ENCODE peak calls at places on chromosomes 11 and 22, in eight cellular contexts. One of them, this sample, is unnamed.

GRCh38 chr22:30609260-30610185 is 2.5 kb downstream of the TCN2 start:
- DNase-seq in adrenal gland: peak
- DNase-seq in lower leg skin: no peak
- DNase-seq in HepG2: no peak
- DNase-seq in stomach: peak
- DNase-seq in HCT116: no peak
- DNase-seq in uterus: peak
- DNase-seq in IMR-90: peak
- DNase-seq in this sample: no peak

GRCh38 chr11:118074785-118075184 is 2.1 kb upstream of the TMPRSS4 start:
- DNase-seq in adrenal gland: no peak
- DNase-seq in lower leg skin: no peak
- DNase-seq in HepG2: no peak
- DNase-seq in stomach: peak
- DNase-seq in HCT116: no peak
- DNase-seq in uterus: no peak
- DNase-seq in IMR-90: no peak
- DNase-seq in this sample: no peak

GRCh38 chr11:15159085-15159484 is 44.4 kb downstream of the INSC start:
- DNase-seq in adrenal gland: no peak
- DNase-seq in lower leg skin: no peak
- DNase-seq in HepG2: no peak
- DNase-seq in stomach: no peak
- DNase-seq in HCT116: peak
- DNase-seq in uterus: no peak
- DNase-seq in IMR-90: peak
- DNase-seq in this sample: no peak

GRCh38 chr11:15309296-15309695 is 194.6 kb downstream of the INSC start:
- DNase-seq in adrenal gland: no peak
- DNase-seq in lower leg skin: no peak
- DNase-seq in HepG2: no peak
- DNase-seq in stomach: no peak
- DNase-seq in HCT116: no peak
- DNase-seq in uterus: no peak
- DNase-seq in IMR-90: no peak
- DNase-seq in this sample: no peak

GRCh38 chr11:132202621-132203020 is 832.2 kb downstream of the NTM start:
- DNase-seq in adrenal gland: no peak
- DNase-seq in lower leg skin: no peak
- DNase-seq in HepG2: no peak
- DNase-seq in stomach: no peak
- DNase-seq in HCT116: no peak
- DNase-seq in uterus: no peak
- DNase-seq in IMR-90: peak
- DNase-seq in this sample: no peak

GRCh38 chr11:111680486-111681175 is 78.4 kb downstream of the SIK2 start:
- DNase-seq in adrenal gland: no peak
- DNase-seq in lower leg skin: no peak
- DNase-seq in HepG2: no peak
- DNase-seq in stomach: no peak
- DNase-seq in HCT116: no peak
- DNase-seq in uterus: no peak
- DNase-seq in IMR-90: no peak
- DNase-seq in this sample: no peak

GRCh38 chr22:35480143-35480542 is 60.5 kb upstream of the RASD2 start:
- DNase-seq in adrenal gland: peak
- DNase-seq in lower leg skin: no peak
- DNase-seq in HepG2: no peak
- DNase-seq in stomach: peak
- DNase-seq in HCT116: no peak
- DNase-seq in uterus: peak
- DNase-seq in IMR-90: peak
- DNase-seq in this sample: no peak

GRCh38 chr22:25564979-25565677 is 653 bp downstream of the GRK3 start:
- DNase-seq in adrenal gland: no peak
- DNase-seq in lower leg skin: peak
- DNase-seq in HepG2: no peak
- DNase-seq in stomach: no peak
- DNase-seq in HCT116: no peak
- DNase-seq in uterus: peak
- DNase-seq in IMR-90: no peak
- DNase-seq in this sample: no peak

GRCh38 chr11:68839953-68840641 is 1.6 kb downstream of the CPT1A start:
- DNase-seq in adrenal gland: no peak
- DNase-seq in lower leg skin: no peak
- DNase-seq in HepG2: no peak
- DNase-seq in stomach: no peak
- DNase-seq in HCT116: no peak
- DNase-seq in uterus: no peak
- DNase-seq in IMR-90: peak
- DNase-seq in this sample: no peak

GRCh38 chr11:11856638-11857037 is 14.9 kb downstream of the USP47 start:
- DNase-seq in adrenal gland: no peak
- DNase-seq in lower leg skin: no peak
- DNase-seq in HepG2: no peak
- DNase-seq in stomach: no peak
- DNase-seq in HCT116: no peak
- DNase-seq in uterus: no peak
- DNase-seq in IMR-90: no peak
- DNase-seq in this sample: no peak

GRCh38 chr22:19766506-19767426 is 6.2 kb downstream of the TBX1 start:
- DNase-seq in adrenal gland: peak
- DNase-seq in lower leg skin: no peak
- DNase-seq in HepG2: no peak
- DNase-seq in stomach: peak
- DNase-seq in HCT116: peak
- DNase-seq in uterus: no peak
- DNase-seq in IMR-90: no peak
- DNase-seq in this sample: no peak

GRCh38 chr22:23376256-23376655 is 195.9 kb downstream of the BCR start:
- DNase-seq in adrenal gland: no peak
- DNase-seq in lower leg skin: peak
- DNase-seq in HepG2: peak
- DNase-seq in stomach: no peak
- DNase-seq in HCT116: peak
- DNase-seq in uterus: no peak
- DNase-seq in IMR-90: no peak
- DNase-seq in this sample: no peak
- TF ChIP-seq CTCF in adrenal gland: no peak
- TF ChIP-seq CTCF in lower leg skin: no peak
- TF ChIP-seq CTCF in HepG2: peak
- TF ChIP-seq CTCF in stomach: no peak
- TF ChIP-seq CTCF in HCT116: peak
- TF ChIP-seq CTCF in uterus: no peak
- TF ChIP-seq CTCF in IMR-90: peak
- TF ChIP-seq CTCF in this sample: no peak

GRCh38 chr11:109130910-109131309 is 291.1 kb upstream of the C11orf87 start:
- DNase-seq in adrenal gland: no peak
- DNase-seq in lower leg skin: no peak
- DNase-seq in HepG2: no peak
- DNase-seq in stomach: no peak
- DNase-seq in HCT116: no peak
- DNase-seq in uterus: no peak
- DNase-seq in IMR-90: no peak
- DNase-seq in this sample: no peak
- H3K4me3 ChIP-seq in adrenal gland: no peak
- H3K4me3 ChIP-seq in lower leg skin: no peak
- H3K4me3 ChIP-seq in HepG2: no peak
- H3K4me3 ChIP-seq in stomach: no peak
- H3K4me3 ChIP-seq in HCT116: no peak
- H3K4me3 ChIP-seq in uterus: no peak
- H3K4me3 ChIP-seq in IMR-90: no peak
- H3K4me3 ChIP-seq in this sample: no peak

GRCh38 chr22:42585096-42585495 is 29.6 kb downstream of the POLDIP3 start:
- DNase-seq in adrenal gland: no peak
- DNase-seq in lower leg skin: no peak
- DNase-seq in HepG2: no peak
- DNase-seq in stomach: no peak
- DNase-seq in HCT116: no peak
- DNase-seq in uterus: no peak
- DNase-seq in IMR-90: no peak
- DNase-seq in this sample: no peak

GRCh38 chr22:42577623-42578240 is 24.0 kb downstream of the SERHL2 start:
- DNase-seq in adrenal gland: peak
- DNase-seq in lower leg skin: no peak
- DNase-seq in HepG2: no peak
- DNase-seq in stomach: no peak
- DNase-seq in HCT116: no peak
- DNase-seq in uterus: no peak
- DNase-seq in IMR-90: no peak
- DNase-seq in this sample: no peak

GRCh38 chr22:42584364-42584940 is 30.2 kb downstream of the POLDIP3 start:
- DNase-seq in adrenal gland: no peak
- DNase-seq in lower leg skin: no peak
- DNase-seq in HepG2: no peak
- DNase-seq in stomach: no peak
- DNase-seq in HCT116: no peak
- DNase-seq in uterus: no peak
- DNase-seq in IMR-90: no peak
- DNase-seq in this sample: no peak

GRCh38 chr22:42582987-42583386 is 29.2 kb downstream of the SERHL2 start:
- DNase-seq in adrenal gland: no peak
- DNase-seq in lower leg skin: no peak
- DNase-seq in HepG2: no peak
- DNase-seq in stomach: no peak
- DNase-seq in HCT116: no peak
- DNase-seq in uterus: no peak
- DNase-seq in IMR-90: no peak
- DNase-seq in this sample: no peak

GRCh38 chr22:42581762-42582716 is 28.3 kb downstream of the SERHL2 start:
- DNase-seq in adrenal gland: peak
- DNase-seq in lower leg skin: peak
- DNase-seq in HepG2: peak
- DNase-seq in stomach: peak
- DNase-seq in HCT116: peak
- DNase-seq in uterus: peak
- DNase-seq in IMR-90: peak
- DNase-seq in this sample: no peak
- TF ChIP-seq POLR2A in adrenal gland: peak
- TF ChIP-seq POLR2A in lower leg skin: no peak
- TF ChIP-seq POLR2A in HepG2: peak
- TF ChIP-seq POLR2A in stomach: no peak
- TF ChIP-seq POLR2A in HCT116: peak
- TF ChIP-seq POLR2A in uterus: peak
- TF ChIP-seq POLR2A in IMR-90: peak
- TF ChIP-seq POLR2A in this sample: peak

GRCh38 chr11:64089915-64090810 is 54.4 kb downstream of the FLRT1 start:
- DNase-seq in adrenal gland: no peak
- DNase-seq in lower leg skin: no peak
- DNase-seq in HepG2: no peak
- DNase-seq in stomach: no peak
- DNase-seq in HCT116: no peak
- DNase-seq in uterus: no peak
- DNase-seq in IMR-90: no peak
- DNase-seq in this sample: no peak

GRCh38 chr11:64089493-64089892 is 53.8 kb downstream of the FLRT1 start:
- DNase-seq in adrenal gland: no peak
- DNase-seq in lower leg skin: no peak
- DNase-seq in HepG2: no peak
- DNase-seq in stomach: no peak
- DNase-seq in HCT116: no peak
- DNase-seq in uterus: no peak
- DNase-seq in IMR-90: no peak
- DNase-seq in this sample: no peak

GRCh38 chr11:64092761-64093136 is 57.0 kb downstream of the FLRT1 start:
- DNase-seq in adrenal gland: no peak
- DNase-seq in lower leg skin: no peak
- DNase-seq in HepG2: peak
- DNase-seq in stomach: no peak
- DNase-seq in HCT116: no peak
- DNase-seq in uterus: no peak
- DNase-seq in IMR-90: no peak
- DNase-seq in this sample: no peak

GRCh38 chr11:64092119-64092760 is 56.5 kb downstream of the FLRT1 start:
- DNase-seq in adrenal gland: no peak
- DNase-seq in lower leg skin: no peak
- DNase-seq in HepG2: no peak
- DNase-seq in stomach: no peak
- DNase-seq in HCT116: no peak
- DNase-seq in uterus: no peak
- DNase-seq in IMR-90: no peak
- DNase-seq in this sample: no peak

GRCh38 chr11:64090811-64091516 is 55.2 kb downstream of the FLRT1 start:
- DNase-seq in adrenal gland: no peak
- DNase-seq in lower leg skin: no peak
- DNase-seq in HepG2: no peak
- DNase-seq in stomach: no peak
- DNase-seq in HCT116: no peak
- DNase-seq in uterus: no peak
- DNase-seq in IMR-90: peak
- DNase-seq in this sample: no peak
- TF ChIP-seq CTCF in adrenal gland: no peak
- TF ChIP-seq CTCF in lower leg skin: no peak
- TF ChIP-seq CTCF in HepG2: peak
- TF ChIP-seq CTCF in stomach: no peak
- TF ChIP-seq CTCF in HCT116: peak
- TF ChIP-seq CTCF in uterus: no peak
- TF ChIP-seq CTCF in IMR-90: no peak
- TF ChIP-seq CTCF in this sample: no peak

GRCh38 chr11:77138106-77138649 is 10.1 kb downstream of the MYO7A start:
- DNase-seq in adrenal gland: no peak
- DNase-seq in lower leg skin: no peak
- DNase-seq in HepG2: no peak
- DNase-seq in stomach: no peak
- DNase-seq in HCT116: no peak
- DNase-seq in uterus: no peak
- DNase-seq in IMR-90: no peak
- DNase-seq in this sample: no peak
- H3K4me3 ChIP-seq in adrenal gland: no peak
- H3K4me3 ChIP-seq in lower leg skin: no peak
- H3K4me3 ChIP-seq in HepG2: no peak
- H3K4me3 ChIP-seq in stomach: no peak
- H3K4me3 ChIP-seq in HCT116: no peak
- H3K4me3 ChIP-seq in uterus: no peak
- H3K4me3 ChIP-seq in IMR-90: no peak
- H3K4me3 ChIP-seq in this sample: no peak

GRCh38 chr22:21632237-21632895 is at the start of gene CCDC116:
- DNase-seq in adrenal gland: no peak
- DNase-seq in lower leg skin: no peak
- DNase-seq in HepG2: peak
- DNase-seq in stomach: peak
- DNase-seq in HCT116: no peak
- DNase-seq in uterus: no peak
- DNase-seq in IMR-90: no peak
- DNase-seq in this sample: no peak
- TF ChIP-seq POLR2A in adrenal gland: no peak
- TF ChIP-seq POLR2A in lower leg skin: no peak
- TF ChIP-seq POLR2A in HepG2: peak
- TF ChIP-seq POLR2A in stomach: no peak
- TF ChIP-seq POLR2A in HCT116: peak
- TF ChIP-seq POLR2A in uterus: no peak
- TF ChIP-seq POLR2A in IMR-90: no peak
- TF ChIP-seq POLR2A in this sample: peak

GRCh38 chr11:2731285-2732125 is 31.7 kb upstream of the KCNQ1OT1 start:
- DNase-seq in adrenal gland: no peak
- DNase-seq in lower leg skin: no peak
- DNase-seq in HepG2: peak
- DNase-seq in stomach: no peak
- DNase-seq in HCT116: no peak
- DNase-seq in uterus: no peak
- DNase-seq in IMR-90: no peak
- DNase-seq in this sample: no peak
- TF ChIP-seq CTCF in adrenal gland: no peak
- TF ChIP-seq CTCF in lower leg skin: no peak
- TF ChIP-seq CTCF in HepG2: no peak
- TF ChIP-seq CTCF in stomach: no peak
- TF ChIP-seq CTCF in HCT116: no peak
- TF ChIP-seq CTCF in uterus: no peak
- TF ChIP-seq CTCF in IMR-90: no peak
- TF ChIP-seq CTCF in this sample: no peak

This sample was measured in esophagus squamous epithelium.